ENCODE peak calls at places on chromosomes 5 and 9, in nine cellular contexts. P, N, C, E, J, V, O, D and G are unnamed samples.

GRCh38 chr9:114718801-114719221 is 36.8 kb upstream of the TEX48 start:
- DNase-seq in N (no peak), O (no peak), D (no peak), E (no peak), C (no peak), J (peak), P (no peak), V (no peak), G (peak)

GRCh38 chr5:39661026-39661779 is 236.4 kb upstream of the DAB2 start:
- DNase-seq in J (no peak), E (no peak), O (no peak), D (no peak), C (no peak), V (no peak), P (no peak), N (no peak), G (peak)

GRCh38 chr5:891837-892389 is 688 bp downstream of the BRD9 start:
- DNase-seq in O (no peak), E (no peak), N (peak), D (no peak), P (no peak), V (no peak), C (no peak), J (no peak), G (no peak)

GRCh38 chr5:132999246-132999645 is 27.1 kb downstream of the ZCCHC10 start:
- DNase-seq in D (no peak), V (no peak), E (no peak), O (no peak), J (no peak), N (no peak), C (no peak), P (no peak), G (no peak)

GRCh38 chr5:134136771-134137170 is 22.3 kb downstream of the TCF7 start:
- DNase-seq in P (no peak), N (no peak), V (no peak), C (no peak), J (no peak), D (peak), E (no peak), O (no peak), G (no peak)

GRCh38 chr9:113131689-113132151 is 19.1 kb upstream of the SLC31A2 start:
- DNase-seq in E (no peak), N (peak), V (no peak), C (no peak), O (peak), D (no peak), J (peak), P (no peak), G (peak)

GRCh38 chr9:96476591-96476990 is 26.6 kb downstream of the HABP4 start:
- DNase-seq in E (no peak), D (no peak), O (no peak), C (no peak), P (no peak), J (no peak), V (no peak), N (no peak), G (no peak)

GRCh38 chr5:16880547-16880946 is 55.5 kb downstream of the MYO10 start:
- DNase-seq in V (no peak), J (no peak), C (no peak), D (no peak), O (no peak), P (no peak), N (no peak), E (no peak), G (no peak)

GRCh38 chr9:133733074-133733408 is 5.1 kb downstream of the SARDH start:
- DNase-seq in P (no peak), V (no peak), N (no peak), J (no peak), D (no peak), C (no peak), E (no peak), O (no peak), G (no peak)

GRCh38 chr5:40502045-40502444 is 177.7 kb upstream of the PTGER4 start:
- DNase-seq in P (no peak), E (no peak), V (no peak), O (no peak), J (no peak), D (no peak), N (no peak), C (no peak), G (no peak)

GRCh38 chr9:111622626-111623025 is 8.5 kb upstream of the DNAJC25 start:
- DNase-seq in O (no peak), V (no peak), E (no peak), J (no peak), D (no peak), N (no peak), P (no peak), C (peak), G (peak)

GRCh38 chr9:107504585-107505455 is 15.3 kb upstream of the KLF4 start:
- DNase-seq in E (no peak), C (no peak), D (no peak), N (no peak), J (no peak), V (no peak), O (no peak), P (peak), G (peak)

GRCh38 chr5:138482645-138483044 is 17.4 kb downstream of the EGR1 start:
- DNase-seq in C (no peak), N (no peak), O (no peak), P (no peak), V (no peak), D (no peak), J (no peak), E (no peak), G (no peak)

GRCh38 chr9:109574061-109574882 is 76.2 kb upstream of the PTPN3 start:
- DNase-seq in D (no peak), P (no peak), J (peak), V (no peak), O (peak), C (peak), E (no peak), N (peak), G (peak)

GRCh38 chr5:73796164-73797141 is 170.5 kb downstream of the ARHGEF28 start:
- DNase-seq in E (peak), N (no peak), D (peak), V (no peak), P (no peak), O (no peak), C (peak), J (no peak), G (peak)

GRCh38 chr5:34743878-34744277 is 87.8 kb downstream of the RAI14 start:
- DNase-seq in O (no peak), V (no peak), C (no peak), D (no peak), J (no peak), N (no peak), P (no peak), E (no peak), G (no peak)

GRCh38 chr5:159975462-159976019 is 33.4 kb upstream of the TTC1 start:
- DNase-seq in J (peak), P (no peak), N (no peak), O (no peak), D (no peak), V (no peak), E (no peak), C (no peak), G (peak)

GRCh38 chr5:162248107-162248713 is 180.6 kb downstream of the GABRG2 start:
- DNase-seq in E (no peak), N (peak), P (no peak), C (no peak), D (no peak), J (peak), V (no peak), O (peak), G (no peak)

GRCh38 chr5:79109527-79110492 is 1.8 kb upstream of the BHMT start:
- DNase-seq in C (peak), D (peak), E (no peak), N (peak), J (peak), V (no peak), P (no peak), O (peak), G (no peak)

GRCh38 chr5:43973318-43973717 is 370.3 kb downstream of the NNT start:
- DNase-seq in P (no peak), O (no peak), E (no peak), D (no peak), C (no peak), V (no peak), N (no peak), J (no peak), G (no peak)

GRCh38 chr5:97182571-97183099 is 412 bp downstream of the RIOK2 start:
- DNase-seq in N (peak), P (no peak), D (no peak), C (no peak), E (no peak), J (no peak), V (no peak), O (no peak), G (no peak)

GRCh38 chr5:53030828-53031425 is 41.8 kb downstream of the ITGA2 start:
- DNase-seq in O (no peak), P (no peak), N (no peak), J (no peak), D (no peak), E (no peak), V (no peak), C (no peak), G (no peak)

GRCh38 chr5:180872419-180872818 is 11.3 kb upstream of the ZFP62 start:
- DNase-seq in O (no peak), V (no peak), E (no peak), C (no peak), P (no peak), N (no peak), D (no peak), J (no peak), G (no peak)

GRCh38 chr9:89444212-89444611 is 53.7 kb downstream of the SEMA4D start:
- DNase-seq in N (no peak), D (peak), O (no peak), J (no peak), C (no peak), E (no peak), P (no peak), V (no peak), G (no peak)

GRCh38 chr9:83707518-83707767 is 315 bp downstream of the UBQLN1 start:
- DNase-seq in C (peak), J (no peak), E (no peak), D (no peak), O (no peak), V (no peak), N (no peak), P (peak), G (peak)

GRCh38 chr9:35871514-35871913 is 1.3 kb upstream of the OR13J1 start:
- DNase-seq in J (no peak), O (no peak), D (no peak), N (no peak), V (no peak), E (no peak), C (no peak), P (peak), G (peak)

GRCh38 chr5:56494300-56494704 is 261.2 kb upstream of the ANKRD55 start:
- DNase-seq in O (no peak), C (no peak), D (no peak), N (no peak), J (no peak), V (no peak), P (no peak), E (no peak), G (no peak)

GRCh38 chr5:111935022-111935421 is 178.0 kb upstream of the NREP start:
- DNase-seq in O (peak), J (no peak), D (no peak), V (no peak), P (no peak), E (no peak), N (no peak), C (no peak), G (no peak)

GRCh38 chr5:118862596-118862995 is 125.8 kb downstream of the DTWD2 start:
- DNase-seq in V (peak), P (no peak), C (no peak), O (no peak), J (no peak), N (no peak), E (no peak), D (no peak), G (no peak)

GRCh38 chr5:140346348-140347221 is at the start of gene HBEGF:
- DNase-seq in E (peak), J (peak), C (peak), V (no peak), O (peak), P (peak), N (peak), D (peak), G (peak)
- TF ChIP-seq CTCF in E (peak), J (peak), C (peak), V (peak), O (peak), P (peak), N (peak), D (peak), G (peak)

DNA sequence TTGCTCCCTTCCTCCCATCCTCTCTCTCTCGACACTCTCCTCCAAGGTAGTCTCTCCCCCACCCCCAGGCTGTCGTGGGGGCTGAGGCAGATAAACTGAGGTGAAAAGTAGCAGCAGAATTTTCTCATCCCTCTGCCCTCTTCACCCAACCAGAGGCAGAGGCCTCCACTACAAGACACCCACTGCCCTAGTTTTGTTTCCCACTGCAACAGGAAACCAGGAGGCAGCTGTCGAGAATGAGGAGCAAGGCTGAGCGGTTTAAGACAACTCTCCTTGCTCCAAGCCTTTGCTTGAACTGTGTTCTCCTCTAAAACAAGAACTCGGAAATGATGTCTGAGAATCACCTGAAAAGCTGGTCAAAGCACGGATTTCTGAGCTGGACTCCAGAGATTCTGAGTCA is 13.6 kb upstream of the GNA14 start:
- DNase-seq in E (no peak), P (no peak), O (no peak), C (no peak), J (no peak), D (no peak), N (no peak), V (no peak), G (no peak)
- H3K27ac ChIP-seq in E (no peak), P (no peak), O (no peak), C (no peak), J (no peak), D (no peak), N (no peak), V (no peak), G (no peak)

GRCh38 chr5:92248518-92248917 is 865.4 kb upstream of the ARRDC3 start:
- DNase-seq in J (no peak), V (no peak), D (no peak), N (no peak), P (no peak), O (no peak), C (no peak), E (no peak), G (no peak)
- TF ChIP-seq CTCF in J (no peak), V (no peak), D (no peak), N (no peak), P (no peak), O (no peak), C (no peak), E (no peak), G (no peak)

DNA sequence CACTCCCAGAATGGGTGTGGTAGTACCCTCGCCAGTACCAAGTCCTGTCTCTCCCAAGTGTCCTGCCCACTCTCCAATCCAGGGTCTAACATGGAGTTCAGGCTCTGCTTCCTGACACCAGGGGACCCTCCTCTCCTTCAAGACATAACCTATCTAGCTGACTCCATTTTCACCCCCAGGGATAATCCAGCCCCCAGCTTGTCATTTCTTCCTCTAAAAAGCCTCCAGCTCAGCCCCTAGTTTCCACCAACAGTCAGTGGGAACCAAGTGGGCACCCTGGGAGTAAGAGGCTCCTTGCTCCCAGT is 27.6 kb upstream of the SMU1 start:
- DNase-seq in P (peak), J (no peak), N (no peak), D (no peak), O (no peak), C (no peak), V (no peak), E (no peak), G (no peak)
- H3K27ac ChIP-seq in P (peak), J (no peak), N (no peak), D (peak), O (no peak), C (no peak), V (no peak), E (no peak), G (no peak)

DNA sequence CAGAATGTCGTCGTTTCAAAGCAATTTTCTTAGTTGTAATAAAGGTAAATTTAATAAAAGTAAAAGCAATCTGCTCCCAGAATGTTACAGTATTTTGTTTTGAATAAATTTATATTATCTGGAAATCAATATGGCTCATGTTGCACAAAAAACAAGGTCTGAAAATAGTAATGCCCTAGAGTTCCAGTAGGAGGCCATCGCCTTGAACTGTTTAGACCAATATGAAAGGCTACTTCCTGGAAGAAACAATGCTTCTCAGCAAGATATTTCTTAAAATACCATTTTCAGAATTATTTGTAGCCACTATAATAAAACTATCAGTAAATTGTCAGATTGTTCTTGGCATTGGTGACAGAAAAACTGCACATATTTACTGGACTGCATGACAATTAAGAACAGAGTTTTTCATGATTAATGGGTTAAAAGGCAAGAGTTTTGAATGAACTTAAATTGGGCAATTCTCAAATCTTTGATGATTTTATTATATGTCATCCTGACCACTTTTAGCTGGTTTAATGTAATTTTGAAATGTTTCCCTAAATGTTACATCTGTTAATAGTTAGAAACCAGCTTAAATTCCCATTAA is 153.2 kb downstream of the COMMD10 start:
- DNase-seq in N (no peak), V (no peak), P (no peak), C (no peak), J (peak), E (no peak), D (no peak), O (peak), G (no peak)
- TF ChIP-seq CTCF in N (peak), V (peak), P (no peak), C (no peak), J (peak), E (no peak), D (peak), O (peak), G (peak)

GRCh38 chr5:67051164-67051563 is 145.4 kb downstream of the CD180 start:
- DNase-seq in N (no peak), D (no peak), E (no peak), J (no peak), O (no peak), C (no peak), V (no peak), P (no peak), G (no peak)
- H3K27ac ChIP-seq in N (no peak), D (peak), E (no peak), J (no peak), O (no peak), C (no peak), V (no peak), P (no peak), G (no peak)

GRCh38 chr5:62263401-62263800 is 42.6 kb upstream of the KIF2A start:
- DNase-seq in D (no peak), V (no peak), J (no peak), O (no peak), N (no peak), E (no peak), C (no peak), P (no peak), G (no peak)

GRCh38 chr5:62268239-62268638 is 37.8 kb upstream of the KIF2A start:
- DNase-seq in J (peak), O (no peak), N (no peak), P (peak), V (peak), E (no peak), D (no peak), C (no peak), G (peak)

GRCh38 chr5:62268792-62269191 is 37.2 kb upstream of the KIF2A start:
- DNase-seq in O (no peak), E (no peak), V (no peak), J (no peak), N (no peak), D (no peak), P (no peak), C (no peak), G (no peak)

GRCh38 chr5:62266573-62266972 is 39.4 kb upstream of the KIF2A start:
- DNase-seq in O (no peak), P (no peak), E (no peak), J (peak), V (no peak), N (no peak), D (no peak), C (no peak), G (no peak)

GRCh38 chr5:62265648-62266112 is 40.3 kb upstream of the KIF2A start:
- DNase-seq in V (no peak), O (no peak), N (no peak), C (no peak), D (no peak), E (no peak), P (no peak), J (no peak), G (no peak)
- TF ChIP-seq CTCF in V (no peak), O (no peak), N (no peak), C (no peak), D (no peak), E (no peak), P (no peak), J (no peak), G (no peak)

DNA sequence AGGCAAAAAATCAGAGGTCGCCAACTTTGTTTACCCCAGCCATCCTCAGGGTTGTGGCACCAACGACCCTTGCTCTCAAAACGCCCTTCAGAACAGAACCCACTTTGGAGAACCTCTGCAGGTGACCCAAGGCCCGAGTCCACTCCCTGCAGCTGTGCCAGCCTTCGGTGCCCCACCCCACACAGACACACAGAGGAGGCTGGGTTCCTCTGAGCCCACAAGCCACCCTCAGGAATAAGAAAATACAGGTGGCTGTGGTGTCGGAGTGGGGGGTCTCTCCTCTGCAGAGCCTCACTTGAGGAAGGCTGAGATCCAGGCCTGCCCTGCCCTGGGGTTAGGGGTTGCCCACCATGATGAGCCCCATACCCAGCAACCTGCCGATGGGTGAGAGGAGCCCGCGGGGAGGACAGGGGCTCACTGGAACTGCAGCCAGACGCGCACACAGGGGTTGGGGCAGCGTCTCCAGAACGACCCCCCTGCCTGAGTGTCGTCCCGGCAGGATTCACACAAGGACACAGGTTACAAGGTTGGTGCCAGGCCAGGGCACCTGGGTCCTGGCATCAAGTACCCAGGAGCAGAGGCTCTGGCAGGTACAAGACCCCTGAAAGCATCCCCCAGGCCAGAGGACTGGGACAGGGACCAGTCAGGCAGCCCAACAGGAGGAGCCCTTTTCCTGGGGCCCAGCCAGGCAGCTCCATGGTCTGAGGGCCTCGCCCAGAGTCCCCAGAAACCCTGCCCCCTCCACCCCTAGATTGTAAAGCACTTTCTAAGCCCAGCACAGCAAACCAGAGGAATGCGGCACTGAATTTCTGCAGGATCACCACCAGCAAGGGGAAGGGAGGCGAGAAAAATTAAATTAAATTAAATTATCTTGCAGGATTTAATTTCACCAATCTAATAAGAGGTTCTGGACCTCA is 40.0 kb downstream of the NACC2 start:
- DNase-seq in P (no peak), V (no peak), E (no peak), J (no peak), O (no peak), C (no peak), D (no peak), N (no peak), G (no peak)
- H3K27ac ChIP-seq in P (no peak), V (no peak), E (no peak), J (no peak), O (no peak), C (no peak), D (no peak), N (no peak), G (no peak)